ENCODE peak calls at places on chromosome 15, in ten cellular contexts. One of them, this sample, is unnamed.

GRCh38 chr15:62301993-62302665 is 137.0 kb upstream of the C2CD4B start:
- DNase-seq in stomach: no peak
- DNase-seq in tibial nerve: no peak
- DNase-seq in A549: no peak
- DNase-seq in GM12878: no peak
- DNase-seq in ovary: no peak
- DNase-seq in sigmoid colon: no peak
- DNase-seq in transverse colon: no peak
- DNase-seq in suprapubic skin: no peak
- DNase-seq in K562: no peak
- DNase-seq in this sample: no peak

GRCh38 chr15:70100495-70101331 is 3.0 kb upstream of the TLE3 start:
- DNase-seq in stomach: peak; percentile 63
- DNase-seq in tibial nerve: no peak
- DNase-seq in A549: peak; percentile 50
- DNase-seq in GM12878: no peak
- DNase-seq in ovary: peak; percentile 76
- DNase-seq in sigmoid colon: peak; percentile 85
- DNase-seq in transverse colon: peak; percentile 71
- DNase-seq in suprapubic skin: peak; percentile 87
- DNase-seq in K562: peak; percentile 70
- DNase-seq in this sample: peak; percentile 64

GRCh38 chr15:67142142-67143092 is 77.0 kb downstream of the SMAD3 start:
- DNase-seq in stomach: no peak
- DNase-seq in tibial nerve: no peak
- DNase-seq in A549: peak; percentile 71
- DNase-seq in GM12878: no peak
- DNase-seq in ovary: no peak
- DNase-seq in sigmoid colon: peak; percentile 80
- DNase-seq in transverse colon: no peak
- DNase-seq in suprapubic skin: no peak
- DNase-seq in K562: no peak
- DNase-seq in this sample: peak; percentile 19

GRCh38 chr15:41881550-41881924 is 12.3 kb downstream of the SPTBN5 start:
- DNase-seq in stomach: no peak
- DNase-seq in tibial nerve: no peak
- DNase-seq in A549: no peak
- DNase-seq in GM12878: no peak
- DNase-seq in ovary: no peak
- DNase-seq in sigmoid colon: no peak
- DNase-seq in transverse colon: no peak
- DNase-seq in suprapubic skin: no peak
- DNase-seq in K562: no peak
- DNase-seq in this sample: no peak

GRCh38 chr15:68725736-68726135 is 95.0 kb downstream of the ANP32A start:
- DNase-seq in stomach: peak; percentile 32
- DNase-seq in tibial nerve: no peak
- DNase-seq in A549: no peak
- DNase-seq in GM12878: no peak
- DNase-seq in ovary: peak; percentile 69
- DNase-seq in sigmoid colon: peak; percentile 88
- DNase-seq in transverse colon: peak; percentile 40
- DNase-seq in suprapubic skin: no peak
- DNase-seq in K562: no peak
- DNase-seq in this sample: peak; percentile 62

GRCh38 chr15:42191610-42192346 is 16.3 kb downstream of the VPS39 start:
- DNase-seq in stomach: no peak
- DNase-seq in tibial nerve: no peak
- DNase-seq in A549: no peak
- DNase-seq in GM12878: peak; percentile 24
- DNase-seq in ovary: no peak
- DNase-seq in sigmoid colon: no peak
- DNase-seq in transverse colon: no peak
- DNase-seq in suprapubic skin: no peak
- DNase-seq in K562: no peak
- DNase-seq in this sample: no peak

GRCh38 chr15:45948226-45948625 is 313.4 kb downstream of the SQOR start:
- DNase-seq in stomach: no peak
- DNase-seq in tibial nerve: no peak
- DNase-seq in A549: no peak
- DNase-seq in GM12878: no peak
- DNase-seq in ovary: no peak
- DNase-seq in sigmoid colon: no peak
- DNase-seq in transverse colon: no peak
- DNase-seq in suprapubic skin: no peak
- DNase-seq in K562: no peak
- DNase-seq in this sample: no peak

GRCh38 chr15:50893976-50894375 is 14.5 kb upstream of the AP4E1 start:
- DNase-seq in stomach: no peak
- DNase-seq in tibial nerve: no peak
- DNase-seq in A549: no peak
- DNase-seq in GM12878: no peak
- DNase-seq in ovary: no peak
- DNase-seq in sigmoid colon: no peak
- DNase-seq in transverse colon: no peak
- DNase-seq in suprapubic skin: no peak
- DNase-seq in K562: no peak
- DNase-seq in this sample: no peak

GRCh38 chr15:40845036-40845435 is 1.2 kb downstream of the SPINT1 start:
- DNase-seq in stomach: no peak
- DNase-seq in tibial nerve: no peak
- DNase-seq in A549: no peak
- DNase-seq in GM12878: no peak
- DNase-seq in ovary: no peak
- DNase-seq in sigmoid colon: no peak
- DNase-seq in transverse colon: no peak
- DNase-seq in suprapubic skin: no peak
- DNase-seq in K562: no peak
- DNase-seq in this sample: no peak

GRCh38 chr15:40846846-40847224 is 3.0 kb downstream of the SPINT1 start:
- DNase-seq in stomach: peak; percentile 46
- DNase-seq in tibial nerve: no peak
- DNase-seq in A549: no peak
- DNase-seq in GM12878: no peak
- DNase-seq in ovary: no peak
- DNase-seq in sigmoid colon: no peak
- DNase-seq in transverse colon: peak; percentile 42
- DNase-seq in suprapubic skin: no peak
- DNase-seq in K562: peak; percentile 27
- DNase-seq in this sample: no peak

GRCh38 chr15:40845511-40846284 is 1.9 kb downstream of the SPINT1 start:
- DNase-seq in stomach: peak; percentile 90
- DNase-seq in tibial nerve: no peak
- DNase-seq in A549: no peak
- DNase-seq in GM12878: no peak
- DNase-seq in ovary: no peak
- DNase-seq in sigmoid colon: no peak
- DNase-seq in transverse colon: peak; percentile 87
- DNase-seq in suprapubic skin: no peak
- DNase-seq in K562: peak; percentile 37
- DNase-seq in this sample: no peak

GRCh38 chr15:40844543-40844981 is 714 bp downstream of the SPINT1 start:
- DNase-seq in stomach: peak; percentile 51
- DNase-seq in tibial nerve: no peak
- DNase-seq in A549: no peak
- DNase-seq in GM12878: no peak
- DNase-seq in ovary: no peak
- DNase-seq in sigmoid colon: no peak
- DNase-seq in transverse colon: peak; percentile 39
- DNase-seq in suprapubic skin: no peak
- DNase-seq in K562: no peak
- DNase-seq in this sample: peak; percentile 36

DNA sequence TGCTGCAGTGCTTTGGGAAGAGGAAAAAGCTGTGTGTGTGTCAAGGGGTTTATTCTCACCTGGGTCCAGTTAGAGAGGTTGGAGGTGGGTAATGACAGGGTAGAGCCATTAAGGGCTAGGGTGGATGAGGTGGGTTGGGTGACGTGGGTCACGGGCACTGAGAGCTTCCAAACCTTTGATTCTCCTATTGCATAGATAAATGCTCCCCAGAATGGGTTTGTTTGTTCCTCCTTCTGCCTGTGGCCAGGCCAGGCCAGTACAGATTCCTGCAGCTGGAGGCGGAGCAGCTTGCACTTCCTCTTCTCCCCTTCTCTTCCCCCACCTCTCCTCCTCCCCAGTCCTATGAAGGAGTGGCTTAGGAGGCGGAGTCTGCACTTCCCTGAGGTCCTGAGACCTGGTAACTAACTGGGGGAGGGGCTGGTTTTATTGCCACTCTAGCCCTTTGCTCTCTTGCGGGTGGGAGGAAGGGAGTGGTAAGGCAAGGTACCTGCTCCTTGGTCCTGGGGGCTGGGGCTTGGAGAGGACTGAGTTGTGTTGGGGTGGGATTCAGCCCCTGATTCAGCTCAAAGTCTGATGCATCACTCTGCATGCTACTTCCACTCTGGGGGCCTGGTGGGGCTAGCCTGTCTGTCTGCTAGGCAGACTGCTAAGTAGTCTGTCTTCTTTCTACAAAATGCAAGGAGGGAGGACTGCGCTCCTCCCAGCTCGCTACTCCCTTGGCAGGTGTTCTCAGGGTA is 3.5 kb downstream of the SPINT1 start:
- DNase-seq in stomach: peak; percentile 84
- DNase-seq in tibial nerve: no peak
- DNase-seq in A549: peak; percentile 64
- DNase-seq in GM12878: peak; percentile 57
- DNase-seq in ovary: no peak
- DNase-seq in sigmoid colon: no peak
- DNase-seq in transverse colon: peak; percentile 92
- DNase-seq in suprapubic skin: no peak
- DNase-seq in K562: peak; percentile 95
- DNase-seq in this sample: peak; percentile 93
- H3K4me3 ChIP-seq in stomach: peak overlapping the region; percentile 78
- H3K4me3 ChIP-seq in tibial nerve: no peak overlapping the region
- H3K4me3 ChIP-seq in A549: no peak overlapping the region
- H3K4me3 ChIP-seq in GM12878: peak overlapping the region; percentile 45
- H3K4me3 ChIP-seq in ovary: no peak overlapping the region
- H3K4me3 ChIP-seq in sigmoid colon: no peak overlapping the region
- H3K4me3 ChIP-seq in transverse colon: peak overlapping the region; percentile 18
- H3K4me3 ChIP-seq in suprapubic skin: peak overlapping the region; percentile 58
- H3K4me3 ChIP-seq in K562: no peak overlapping the region
- H3K4me3 ChIP-seq in this sample: no peak overlapping the region

DNA sequence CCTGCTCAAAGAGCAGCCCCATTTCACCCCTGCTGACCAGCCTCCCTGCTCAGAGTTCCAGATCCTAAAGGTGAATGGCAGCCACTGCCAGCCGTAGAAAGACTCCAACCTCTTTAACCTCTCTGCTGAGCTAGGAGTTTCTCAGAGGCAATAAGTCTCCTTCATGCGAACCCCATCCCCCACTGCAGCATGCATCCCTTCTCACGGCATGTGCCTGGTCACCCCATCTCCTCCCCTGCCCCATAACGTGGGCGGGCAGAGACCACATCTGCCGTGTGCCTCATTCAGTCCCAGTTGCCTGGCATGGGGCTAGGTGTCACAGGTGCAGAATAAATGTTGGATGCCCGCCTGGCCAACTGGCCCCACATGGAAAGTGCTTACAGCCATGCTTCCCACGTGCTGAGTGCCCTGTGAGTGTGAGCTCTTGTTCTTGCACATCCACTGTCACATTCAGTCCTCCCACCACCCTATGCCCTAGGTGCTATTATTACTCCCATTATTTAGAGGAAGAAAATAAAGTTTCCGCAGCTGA is 43.5 kb upstream of the NTRK3 start:
- DNase-seq in stomach: no peak
- DNase-seq in tibial nerve: no peak
- DNase-seq in A549: no peak
- DNase-seq in GM12878: no peak
- DNase-seq in ovary: no peak
- DNase-seq in sigmoid colon: no peak
- DNase-seq in transverse colon: no peak
- DNase-seq in suprapubic skin: no peak
- DNase-seq in K562: no peak
- DNase-seq in this sample: no peak
- TF ChIP-seq POLR2A in stomach: no peak
- TF ChIP-seq POLR2A in tibial nerve: no peak
- TF ChIP-seq POLR2A in A549: no peak
- TF ChIP-seq POLR2A in GM12878: no peak
- TF ChIP-seq POLR2A in ovary: no peak
- TF ChIP-seq POLR2A in sigmoid colon: no peak
- TF ChIP-seq POLR2A in transverse colon: no peak
- TF ChIP-seq POLR2A in suprapubic skin: no peak
- TF ChIP-seq POLR2A in K562: no peak
- TF ChIP-seq POLR2A in this sample: no peak

GRCh38 chr15:101120473-101120872 is 131.4 kb downstream of the CHSY1 start:
- DNase-seq in stomach: no peak
- DNase-seq in tibial nerve: no peak
- DNase-seq in A549: no peak
- DNase-seq in GM12878: no peak
- DNase-seq in ovary: no peak
- DNase-seq in sigmoid colon: no peak
- DNase-seq in transverse colon: no peak
- DNase-seq in suprapubic skin: no peak
- DNase-seq in K562: no peak
- DNase-seq in this sample: no peak

GRCh38 chr15:101122806-101123205 is 129.0 kb downstream of the CHSY1 start:
- DNase-seq in stomach: no peak
- DNase-seq in tibial nerve: no peak
- DNase-seq in A549: no peak
- DNase-seq in GM12878: no peak
- DNase-seq in ovary: no peak
- DNase-seq in sigmoid colon: no peak
- DNase-seq in transverse colon: no peak
- DNase-seq in suprapubic skin: no peak
- DNase-seq in K562: no peak
- DNase-seq in this sample: no peak

GRCh38 chr15:101120961-101121360 is 130.9 kb downstream of the CHSY1 start:
- DNase-seq in stomach: no peak
- DNase-seq in tibial nerve: no peak
- DNase-seq in A549: no peak
- DNase-seq in GM12878: no peak
- DNase-seq in ovary: no peak
- DNase-seq in sigmoid colon: no peak
- DNase-seq in transverse colon: no peak
- DNase-seq in suprapubic skin: no peak
- DNase-seq in K562: no peak
- DNase-seq in this sample: no peak

GRCh38 chr15:101122266-101122665 is 129.6 kb downstream of the CHSY1 start:
- DNase-seq in stomach: no peak
- DNase-seq in tibial nerve: no peak
- DNase-seq in A549: no peak
- DNase-seq in GM12878: no peak
- DNase-seq in ovary: no peak
- DNase-seq in sigmoid colon: no peak
- DNase-seq in transverse colon: no peak
- DNase-seq in suprapubic skin: no peak
- DNase-seq in K562: no peak
- DNase-seq in this sample: no peak

GRCh38 chr15:101121511-101122090 is 130.2 kb downstream of the CHSY1 start:
- DNase-seq in stomach: peak; percentile 73
- DNase-seq in tibial nerve: peak; percentile 27
- DNase-seq in A549: no peak
- DNase-seq in GM12878: no peak
- DNase-seq in ovary: peak; percentile 71
- DNase-seq in sigmoid colon: peak; percentile 86
- DNase-seq in transverse colon: peak; percentile 71
- DNase-seq in suprapubic skin: no peak
- DNase-seq in K562: peak; percentile 71
- DNase-seq in this sample: peak; percentile 78
- TF ChIP-seq EP300 in stomach: no peak
- TF ChIP-seq EP300 in tibial nerve: peak; percentile 24
- TF ChIP-seq EP300 in A549: no peak
- TF ChIP-seq EP300 in GM12878: no peak
- TF ChIP-seq EP300 in ovary: no peak
- TF ChIP-seq EP300 in sigmoid colon: peak; percentile 1
- TF ChIP-seq EP300 in transverse colon: no peak
- TF ChIP-seq EP300 in suprapubic skin: no peak
- TF ChIP-seq EP300 in K562: no peak
- TF ChIP-seq EP300 in this sample: no peak

DNA sequence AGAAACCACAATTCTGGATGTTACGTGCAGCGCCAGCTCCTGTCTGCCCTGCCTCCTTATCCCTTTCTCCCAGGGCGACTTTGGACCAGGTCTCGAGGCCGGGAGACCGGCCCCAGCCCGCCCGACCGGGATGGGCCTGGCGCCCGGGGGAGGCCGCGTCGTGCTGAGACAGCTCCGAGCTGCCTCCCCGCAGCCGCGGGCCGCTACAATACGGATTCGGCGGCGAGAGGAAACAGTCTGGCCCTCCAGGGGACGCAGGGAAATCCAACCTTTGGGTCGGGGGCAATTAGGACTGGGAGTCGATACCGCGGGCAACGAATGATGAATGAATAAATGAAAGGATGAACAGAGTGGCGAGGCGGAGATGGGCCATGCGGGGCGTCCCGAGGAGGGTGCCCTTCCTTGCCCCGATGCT is 535 bp downstream of the GRAMD2A start:
- DNase-seq in stomach: no peak
- DNase-seq in tibial nerve: no peak
- DNase-seq in A549: no peak
- DNase-seq in GM12878: no peak
- DNase-seq in ovary: no peak
- DNase-seq in sigmoid colon: no peak
- DNase-seq in transverse colon: no peak
- DNase-seq in suprapubic skin: no peak
- DNase-seq in K562: no peak
- DNase-seq in this sample: no peak
- H3K4me3 ChIP-seq in stomach: peak overlapping the region; percentile 59
- H3K4me3 ChIP-seq in tibial nerve: peak overlapping the region; percentile 52
- H3K4me3 ChIP-seq in A549: no peak overlapping the region
- H3K4me3 ChIP-seq in GM12878: no peak overlapping the region
- H3K4me3 ChIP-seq in ovary: peak overlapping the region; percentile 29
- H3K4me3 ChIP-seq in sigmoid colon: peak overlapping the region; percentile 42
- H3K4me3 ChIP-seq in transverse colon: peak overlapping the region; percentile 47
- H3K4me3 ChIP-seq in suprapubic skin: peak overlapping the region; percentile 59
- H3K4me3 ChIP-seq in K562: no peak overlapping the region
- H3K4me3 ChIP-seq in this sample: no peak overlapping the region

This sample was measured in upper lobe of left lung.